ENCODE peak calls at places on chromosomes 3 and 15, in ten cellular contexts. C is AG08395; B is T-helper 1 cell; H is stimulated activated naive B cell treated with anti-CD40 and anti-IgM and Interleukin-4, amounts not matched to agents 10 μg/mL and 1 μg/mL and 100 μg/mL, for 72 hours; N is activated T-cell treated with anti-CD3 and anti-CD28 coated beads, Interleukin-2, amount 50 U/mL, for 24 hours; E is activated CD8-positive, alpha-beta T cell treated with anti-CD3 and anti-CD28 coated beads, Interleukin-2, amount 10 ng/mL, durations not matched to agents 7 days and 5 days; Q is lower lobe of right lung; G is T-helper 22 cell; S is spleen; Y is AG08396. W is an unnamed sample.

GRCh38 chr3:145017959-145018358 is 1046.3 kb downstream of the DIPK2A start:
- DNase-seq in C (peak), B (no peak), H (no peak), N (no peak), E (no peak), Q (no peak), G (no peak), S (no peak), Y (no peak), W (no peak)

GRCh38 chr15:70778258-70779076 is 15.1 kb upstream of the UACA start:
- DNase-seq in C (peak), B (no peak), H (no peak), N (no peak), E (no peak), Q (no peak), G (no peak), S (no peak), Y (peak), W (peak)

GRCh38 chr3:114874447-114874846 is 272.6 kb downstream of the ZBTB20 start:
- DNase-seq in C (no peak), B (no peak), H (no peak), N (no peak), E (no peak), Q (no peak), G (no peak), S (no peak), Y (no peak), W (no peak)

GRCh38 chr15:89781055-89781454 is 4.9 kb downstream of the MESP2 start:
- DNase-seq in C (no peak), B (no peak), H (peak), N (no peak), E (no peak), Q (no peak), G (no peak), S (peak), Y (no peak), W (no peak)

GRCh38 chr15:31263751-31264533 is 62.7 kb upstream of the KLF13 start:
- DNase-seq in C (no peak), B (peak), H (peak), N (peak), E (peak), Q (peak), G (peak), S (peak), Y (no peak), W (no peak)

GRCh38 chr15:75167588-75168076 is 34.0 kb upstream of the C15orf39 start:
- DNase-seq in C (no peak), B (no peak), H (no peak), N (no peak), E (no peak), Q (no peak), G (no peak), S (no peak), Y (no peak), W (no peak)

GRCh38 chr3:197371521-197372075 is 73.2 kb upstream of the DLG1 start:
- DNase-seq in C (no peak), B (no peak), H (no peak), N (no peak), E (no peak), Q (no peak), G (no peak), S (no peak), Y (no peak), W (no peak)

GRCh38 chr3:45939341-45939771 is 3.9 kb upstream of the CXCR6 start:
- DNase-seq in C (no peak), B (no peak), H (no peak), N (peak), E (no peak), Q (no peak), G (no peak), S (no peak), Y (no peak), W (no peak)

GRCh38 chr3:79874646-79875045 is 106.8 kb upstream of the ROBO1 start:
- DNase-seq in C (no peak), B (no peak), H (no peak), N (no peak), E (no peak), Q (no peak), G (no peak), S (no peak), Y (no peak), W (no peak)

GRCh38 chr15:64426845-64427465 is 33.4 kb upstream of the ZNF609 start:
- DNase-seq in C (peak), B (no peak), H (no peak), N (no peak), E (no peak), Q (no peak), G (no peak), S (no peak), Y (no peak), W (peak)